ENCODE peak calls at places on chromosome 5, in seven cellular contexts. One of them, this sample, is unnamed.

GRCh38 chr5:37951946-37952721 is 112.3 kb upstream of the GDNF start:
- DNase-seq in A549: no peak
- DNase-seq in gastrocnemius medialis: no peak
- DNase-seq in HCT116: no peak
- DNase-seq in lower leg skin: no peak
- DNase-seq in stomach: no peak
- DNase-seq in transverse colon: no peak
- DNase-seq in this sample: no peak

GRCh38 chr5:135448071-135448704 is 1.0 kb upstream of the DCANP1 start:
- DNase-seq in gastrocnemius medialis: no peak
- DNase-seq in HCT116: no peak
- DNase-seq in A549: no peak
- DNase-seq in stomach: no peak
- DNase-seq in transverse colon: no peak
- DNase-seq in lower leg skin: no peak
- DNase-seq in this sample: no peak

GRCh38 chr5:65062684-65063083 is 294.0 kb downstream of the CWC27 start:
- DNase-seq in lower leg skin: peak; percentile 68
- DNase-seq in stomach: no peak
- DNase-seq in HCT116: no peak
- DNase-seq in gastrocnemius medialis: peak; percentile 53
- DNase-seq in transverse colon: no peak
- DNase-seq in A549: peak; percentile 73
- DNase-seq in this sample: peak; percentile 35

GRCh38 chr5:96031811-96032261 is 70.2 kb upstream of the ELL2 start:
- DNase-seq in stomach: no peak
- DNase-seq in lower leg skin: no peak
- DNase-seq in HCT116: no peak
- DNase-seq in A549: no peak
- DNase-seq in transverse colon: no peak
- DNase-seq in gastrocnemius medialis: no peak
- DNase-seq in this sample: no peak

GRCh38 chr5:99285606-99286005 is 356.8 kb upstream of the CHD1 start:
- DNase-seq in stomach: peak; percentile 59
- DNase-seq in gastrocnemius medialis: no peak
- DNase-seq in A549: no peak
- DNase-seq in lower leg skin: no peak
- DNase-seq in HCT116: no peak
- DNase-seq in transverse colon: no peak
- DNase-seq in this sample: no peak

GRCh38 chr5:158669275-158669674 is 430.4 kb downstream of the EBF1 start:
- DNase-seq in A549: no peak
- DNase-seq in transverse colon: no peak
- DNase-seq in gastrocnemius medialis: no peak
- DNase-seq in stomach: no peak
- DNase-seq in HCT116: no peak
- DNase-seq in lower leg skin: no peak
- DNase-seq in this sample: no peak

GRCh38 chr5:90015584-90016018 is 394.0 kb downstream of the CETN3 start:
- DNase-seq in transverse colon: no peak
- DNase-seq in A549: no peak
- DNase-seq in stomach: no peak
- DNase-seq in gastrocnemius medialis: no peak
- DNase-seq in lower leg skin: no peak
- DNase-seq in HCT116: no peak
- DNase-seq in this sample: no peak

GRCh38 chr5:643811-644271 is 31.7 kb downstream of the CEP72 start:
- DNase-seq in gastrocnemius medialis: no peak
- DNase-seq in A549: no peak
- DNase-seq in stomach: no peak
- DNase-seq in HCT116: no peak
- DNase-seq in transverse colon: no peak
- DNase-seq in lower leg skin: no peak
- DNase-seq in this sample: no peak

GRCh38 chr5:112906637-112907036 is 15.4 kb downstream of the REEP5 start:
- DNase-seq in A549: no peak
- DNase-seq in gastrocnemius medialis: no peak
- DNase-seq in stomach: no peak
- DNase-seq in lower leg skin: no peak
- DNase-seq in HCT116: no peak
- DNase-seq in transverse colon: no peak
- DNase-seq in this sample: no peak

GRCh38 chr5:123936548-123936947 is 424.6 kb downstream of the CSNK1G3 start:
- DNase-seq in gastrocnemius medialis: no peak
- DNase-seq in HCT116: no peak
- DNase-seq in transverse colon: no peak
- DNase-seq in A549: no peak
- DNase-seq in lower leg skin: no peak
- DNase-seq in stomach: no peak
- DNase-seq in this sample: no peak

GRCh38 chr5:25119654-25120053 is 474.9 kb upstream of the CDH10 start:
- DNase-seq in gastrocnemius medialis: no peak
- DNase-seq in transverse colon: no peak
- DNase-seq in stomach: no peak
- DNase-seq in HCT116: no peak
- DNase-seq in A549: peak; percentile 42
- DNase-seq in lower leg skin: no peak
- DNase-seq in this sample: no peak

GRCh38 chr5:115147052-115147451 is 22.7 kb downstream of the TRIM36 start:
- DNase-seq in stomach: no peak
- DNase-seq in HCT116: no peak
- DNase-seq in transverse colon: no peak
- DNase-seq in gastrocnemius medialis: no peak
- DNase-seq in lower leg skin: no peak
- DNase-seq in A549: no peak
- DNase-seq in this sample: no peak

GRCh38 chr5:93594591-93595419 is 11.8 kb downstream of the NR2F1 start:
- DNase-seq in lower leg skin: no peak
- DNase-seq in transverse colon: no peak
- DNase-seq in A549: no peak
- DNase-seq in HCT116: no peak
- DNase-seq in stomach: no peak
- DNase-seq in gastrocnemius medialis: no peak
- DNase-seq in this sample: no peak

GRCh38 chr5:169895876-169896275 is 84.4 kb downstream of the INSYN2B start:
- DNase-seq in A549: no peak
- DNase-seq in gastrocnemius medialis: no peak
- DNase-seq in transverse colon: no peak
- DNase-seq in HCT116: no peak
- DNase-seq in stomach: no peak
- DNase-seq in lower leg skin: no peak
- DNase-seq in this sample: peak; percentile 55

GRCh38 chr5:135072357-135073247 is 38.6 kb upstream of the PITX1 start:
- DNase-seq in gastrocnemius medialis: no peak
- DNase-seq in A549: no peak
- DNase-seq in transverse colon: no peak
- DNase-seq in HCT116: no peak
- DNase-seq in stomach: no peak
- DNase-seq in lower leg skin: no peak
- DNase-seq in this sample: no peak

GRCh38 chr5:1011226-1011631 is 2.6 kb downstream of the NKD2 start:
- DNase-seq in stomach: peak; percentile 62
- DNase-seq in A549: peak; percentile 53
- DNase-seq in transverse colon: peak; percentile 36
- DNase-seq in gastrocnemius medialis: peak; percentile 6
- DNase-seq in lower leg skin: no peak
- DNase-seq in HCT116: no peak
- DNase-seq in this sample: peak; percentile 7

GRCh38 chr5:61687371-61687770 is 355.3 kb downstream of the ZSWIM6 start:
- DNase-seq in gastrocnemius medialis: no peak
- DNase-seq in transverse colon: no peak
- DNase-seq in A549: no peak
- DNase-seq in lower leg skin: no peak
- DNase-seq in stomach: no peak
- DNase-seq in HCT116: no peak
- DNase-seq in this sample: no peak

GRCh38 chr5:143233020-143233419 is 170.5 kb downstream of the NR3C1 start:
- DNase-seq in lower leg skin: no peak
- DNase-seq in gastrocnemius medialis: no peak
- DNase-seq in HCT116: no peak
- DNase-seq in A549: no peak
- DNase-seq in stomach: no peak
- DNase-seq in transverse colon: no peak
- DNase-seq in this sample: no peak

GRCh38 chr5:4901890-4902289 is 238.2 kb upstream of the ADAMTS16 start:
- DNase-seq in stomach: no peak
- DNase-seq in lower leg skin: no peak
- DNase-seq in gastrocnemius medialis: no peak
- DNase-seq in A549: no peak
- DNase-seq in transverse colon: no peak
- DNase-seq in HCT116: no peak
- DNase-seq in this sample: no peak

GRCh38 chr5:77898385-77898784 is 122.2 kb upstream of the TBCA start:
- DNase-seq in gastrocnemius medialis: no peak
- DNase-seq in stomach: no peak
- DNase-seq in HCT116: no peak
- DNase-seq in lower leg skin: no peak
- DNase-seq in transverse colon: no peak
- DNase-seq in A549: no peak
- DNase-seq in this sample: no peak

GRCh38 chr5:114830114-114830513 is 339.6 kb downstream of the TRIM36 start:
- DNase-seq in lower leg skin: no peak
- DNase-seq in gastrocnemius medialis: no peak
- DNase-seq in stomach: no peak
- DNase-seq in A549: no peak
- DNase-seq in transverse colon: no peak
- DNase-seq in HCT116: no peak
- DNase-seq in this sample: no peak

GRCh38 chr5:68648944-68649874 is 433.7 kb downstream of the PIK3R1 start:
- DNase-seq in A549: no peak
- DNase-seq in HCT116: no peak
- DNase-seq in lower leg skin: no peak
- DNase-seq in transverse colon: no peak
- DNase-seq in gastrocnemius medialis: no peak
- DNase-seq in stomach: peak; percentile 35
- DNase-seq in this sample: no peak

GRCh38 chr5:149887622-149888183 is 56.9 kb downstream of the PDE6A start:
- DNase-seq in transverse colon: no peak
- DNase-seq in A549: peak; percentile 53
- DNase-seq in lower leg skin: no peak
- DNase-seq in gastrocnemius medialis: no peak
- DNase-seq in stomach: no peak
- DNase-seq in HCT116: peak; percentile 12
- DNase-seq in this sample: peak; percentile 36

GRCh38 chr5:1162276-1162675 is 39.1 kb upstream of the SLC6A19 start:
- DNase-seq in HCT116: no peak
- DNase-seq in lower leg skin: no peak
- DNase-seq in A549: no peak
- DNase-seq in gastrocnemius medialis: no peak
- DNase-seq in transverse colon: no peak
- DNase-seq in stomach: no peak
- DNase-seq in this sample: no peak

DNA sequence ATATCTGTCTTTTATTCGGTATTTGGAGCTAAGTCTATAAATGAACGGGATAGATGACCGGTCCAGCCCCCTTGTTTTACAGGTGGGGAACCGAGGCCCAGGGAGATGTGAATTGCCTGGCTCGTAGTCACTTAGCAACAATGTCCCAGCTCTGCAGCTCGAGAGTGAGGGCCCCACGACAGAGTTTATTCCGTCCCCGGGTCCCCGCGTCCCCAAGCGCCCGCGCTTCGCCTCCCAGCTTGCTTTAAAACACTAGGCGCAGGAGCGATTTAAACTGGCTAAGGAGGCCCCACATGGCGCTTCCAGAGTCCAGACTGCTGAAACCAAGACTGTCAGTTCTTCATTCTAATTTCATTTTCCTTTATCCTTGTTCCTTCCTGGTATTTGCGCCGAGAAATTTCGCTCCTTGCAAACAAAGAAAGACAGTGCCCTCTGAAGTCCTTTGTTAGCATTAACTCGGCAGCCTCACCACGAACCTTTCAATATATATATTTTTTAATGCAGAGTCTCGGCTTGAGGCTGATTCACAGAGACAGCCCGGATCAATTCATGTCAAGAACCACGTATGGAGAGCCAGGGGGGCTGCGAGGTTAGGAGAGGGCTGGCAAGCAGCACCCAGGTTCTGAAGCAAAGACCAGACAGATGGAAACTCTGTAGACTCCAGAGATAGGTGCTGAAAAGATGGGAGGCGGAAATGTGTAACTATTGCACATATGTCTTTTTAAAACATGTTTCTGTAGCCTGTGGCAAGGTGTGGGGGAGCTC is 1.4 kb upstream of the ENC1 start:
- DNase-seq in A549: peak; percentile 82
- DNase-seq in lower leg skin: peak; percentile 53
- DNase-seq in HCT116: peak; percentile 43
- DNase-seq in transverse colon: peak; percentile 52
- DNase-seq in stomach: peak; percentile 51
- DNase-seq in gastrocnemius medialis: peak; percentile 16
- DNase-seq in this sample: peak; percentile 66
- H3K4me3 ChIP-seq in A549: peak overlapping the region; percentile 90
- H3K4me3 ChIP-seq in lower leg skin: peak overlapping the region; percentile 4
- H3K4me3 ChIP-seq in HCT116: peak overlapping the region; percentile 82
- H3K4me3 ChIP-seq in transverse colon: peak overlapping the region; percentile 50
- H3K4me3 ChIP-seq in stomach: peak overlapping the region; percentile 80
- H3K4me3 ChIP-seq in gastrocnemius medialis: peak overlapping the region; percentile 69
- H3K4me3 ChIP-seq in this sample: no peak overlapping the region

GRCh38 chr5:31824886-31825774 is 186.2 kb downstream of the PDZD2 start:
- DNase-seq in HCT116: peak; percentile 61
- DNase-seq in stomach: peak; percentile 50
- DNase-seq in A549: peak; percentile 63
- DNase-seq in gastrocnemius medialis: no peak
- DNase-seq in transverse colon: peak; percentile 21
- DNase-seq in lower leg skin: peak; percentile 34
- DNase-seq in this sample: peak; percentile 31
- TF ChIP-seq POLR2A in HCT116: no peak
- TF ChIP-seq POLR2A in stomach: no peak
- TF ChIP-seq POLR2A in A549: no peak
- TF ChIP-seq POLR2A in gastrocnemius medialis: no peak
- TF ChIP-seq POLR2A in transverse colon: no peak
- TF ChIP-seq POLR2A in lower leg skin: no peak
- TF ChIP-seq POLR2A in this sample: no peak

DNA sequence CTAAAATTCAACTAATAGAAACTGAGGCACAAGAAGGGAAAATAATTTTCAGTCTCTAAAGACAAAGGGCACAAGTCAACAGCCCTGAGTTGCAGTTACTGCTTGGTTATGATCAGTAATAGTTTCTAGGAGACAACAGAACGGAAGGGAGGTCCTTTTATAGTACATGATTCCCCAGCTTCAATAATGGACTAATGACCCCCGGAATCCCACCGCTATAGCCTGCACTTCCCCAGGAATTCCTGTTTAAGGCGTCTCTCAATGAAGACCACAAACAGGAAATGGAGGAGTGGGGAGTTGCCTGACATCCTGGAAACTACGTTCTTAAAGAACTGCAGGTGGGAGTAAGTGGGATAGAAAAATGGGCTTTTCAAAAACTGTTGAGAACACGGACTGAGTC is 60.6 kb downstream of the DIAPH1 start:
- DNase-seq in gastrocnemius medialis: no peak
- DNase-seq in transverse colon: no peak
- DNase-seq in stomach: no peak
- DNase-seq in lower leg skin: no peak
- DNase-seq in A549: no peak
- DNase-seq in HCT116: no peak
- DNase-seq in this sample: no peak
- TF ChIP-seq CTCF in gastrocnemius medialis: no peak
- TF ChIP-seq CTCF in transverse colon: no peak
- TF ChIP-seq CTCF in stomach: no peak
- TF ChIP-seq CTCF in lower leg skin: no peak
- TF ChIP-seq CTCF in A549: no peak
- TF ChIP-seq CTCF in HCT116: no peak
- TF ChIP-seq CTCF in this sample: no peak

GRCh38 chr5:163508753-163509152 is 3.3 kb downstream of the MAT2B start:
- DNase-seq in stomach: no peak
- DNase-seq in lower leg skin: no peak
- DNase-seq in A549: no peak
- DNase-seq in transverse colon: no peak
- DNase-seq in gastrocnemius medialis: no peak
- DNase-seq in HCT116: no peak
- DNase-seq in this sample: no peak
- H3K4me3 ChIP-seq in stomach: peak overlapping the region; percentile 27
- H3K4me3 ChIP-seq in lower leg skin: no peak overlapping the region
- H3K4me3 ChIP-seq in A549: no peak overlapping the region
- H3K4me3 ChIP-seq in transverse colon: no peak overlapping the region
- H3K4me3 ChIP-seq in gastrocnemius medialis: peak overlapping the region; percentile 88
- H3K4me3 ChIP-seq in HCT116: no peak overlapping the region
- H3K4me3 ChIP-seq in this sample: no peak overlapping the region

This sample was measured in adrenal gland.